ENCODE peak calls at places on chromosomes 2 and 18, in five cellular contexts. M is mesendoderm, E is mesenchymal stem cell, I is neuronal stem cell, X is IMR-90. B is an unnamed sample.

GRCh38 chr2:43080626-43081025 is 145.8 kb downstream of the ZFP36L2 start:
- DNase-seq in E (no peak), M (no peak), I (no peak), X (no peak), B (no peak)

GRCh38 chr2:166344286-166345113 is 31.2 kb downstream of the SCN9A start:
- DNase-seq in E (peak), X (peak), I (no peak), M (peak), B (no peak)

GRCh38 chr18:74501386-74501785 is 5.2 kb downstream of the CNDP2 start:
- DNase-seq in E (no peak), I (no peak), M (peak), X (no peak), B (no peak)

GRCh38 chr2:52429740-52430139 is 1337.9 kb upstream of the CHAC2 start:
- DNase-seq in X (peak), M (no peak), E (no peak), I (no peak), B (no peak)

GRCh38 chr2:241813806-241814570 is 5.0 kb downstream of the NEU4 start:
- DNase-seq in E (no peak), X (no peak), I (no peak), M (no peak), B (no peak)

GRCh38 chr2:175445276-175445675 is 263.8 kb upstream of the ATP5MC3 start:
- DNase-seq in I (no peak), X (no peak), E (no peak), M (peak), B (no peak)

GRCh38 chr18:74505776-74506175 is 9.6 kb downstream of the CNDP2 start:
- DNase-seq in I (no peak), M (no peak), X (no peak), E (no peak), B (no peak)

GRCh38 chr18:12478269-12479057 is 70.7 kb downstream of the PRELID3A start:
- DNase-seq in E (peak), M (peak), I (no peak), X (no peak), B (no peak)

GRCh38 chr2:207847807-207848544 is 78.3 kb upstream of the FZD5 start:
- DNase-seq in M (peak), X (peak), E (no peak), I (peak), B (no peak)

GRCh38 chr18:13382990-13383821 is 164.6 kb downstream of the LDLRAD4 start:
- DNase-seq in E (no peak), I (no peak), X (no peak), M (no peak), B (peak)

GRCh38 chr2:172102858-172103359 is at the start of gene DLX2:
- DNase-seq in E (peak), M (peak), X (peak), I (peak), B (peak)

GRCh38 chr2:96408631-96409542 is 73.3 kb downstream of the NCAPH start:
- DNase-seq in I (peak), X (peak), E (no peak), M (no peak), B (no peak)

GRCh38 chr2:107062173-107062572 is 176.2 kb upstream of the ST6GAL2 start:
- DNase-seq in X (no peak), E (no peak), I (no peak), M (no peak), B (peak)

GRCh38 chr2:223042704-223043118 is 9.3 kb upstream of the KCNE4 start:
- DNase-seq in X (peak), E (peak), I (no peak), M (no peak), B (no peak)

GRCh38 chr18:10140461-10140911 is 226.7 kb downstream of the VAPA start:
- DNase-seq in E (peak), I (no peak), M (no peak), X (peak), B (no peak)

GRCh38 chr18:26584745-26585144 is 36.4 kb upstream of the KCTD1 start:
- DNase-seq in X (no peak), I (no peak), M (no peak), E (no peak), B (no peak)

GRCh38 chr2:234446404-234447076 is 50.3 kb downstream of the ARL4C start:
- DNase-seq in M (no peak), I (no peak), E (peak), X (no peak), B (no peak)

GRCh38 chr2:96065381-96065930 is 30.7 kb upstream of the GPAT2 start:
- DNase-seq in M (no peak), X (no peak), I (no peak), E (no peak), B (no peak)

GRCh38 chr18:63299837-63300787 is 19.5 kb downstream of the BCL2 start:
- DNase-seq in M (no peak), I (no peak), E (peak), X (peak), B (no peak)

GRCh38 chr2:121368841-121369240 is 83.8 kb upstream of the TFCP2L1 start:
- DNase-seq in E (peak), I (no peak), M (no peak), X (peak), B (no peak)

GRCh38 chr2:127654084-127654837 is 8.3 kb downstream of the GPR17 start:
- DNase-seq in X (no peak), M (no peak), E (no peak), I (no peak), B (no peak)

GRCh38 chr18:6239716-6240115 is 175.0 kb downstream of the L3MBTL4 start:
- DNase-seq in E (no peak), X (no peak), I (no peak), M (peak), B (no peak)

GRCh38 chr18:57664600-57665165 is 43.0 kb upstream of the NARS1 start:
- DNase-seq in M (no peak), E (no peak), X (no peak), I (no peak), B (no peak)

GRCh38 chr2:232030229-232030628 is 68.7 kb downstream of the DIS3L2 start:
- DNase-seq in I (no peak), M (peak), X (no peak), E (no peak), B (no peak)

GRCh38 chr2:107354143-107354542 is 468.2 kb upstream of the ST6GAL2 start:
- DNase-seq in X (no peak), I (no peak), M (no peak), E (no peak), B (no peak)

GRCh38 chr2:25234756-25235155 is 66.4 kb upstream of the POMC start:
- DNase-seq in E (no peak), M (no peak), X (no peak), I (no peak), B (no peak)

GRCh38 chr18:2083691-2084090 is 487.6 kb downstream of the METTL4 start:
- DNase-seq in I (no peak), E (no peak), X (no peak), M (peak), B (peak)

GRCh38 chr2:126720031-126720368 is 64.0 kb downstream of the GYPC start:
- DNase-seq in E (peak), I (no peak), X (peak), M (peak), B (no peak)

GRCh38 chr2:221205103-221205502 is 367.0 kb downstream of the EPHA4 start:
- DNase-seq in I (no peak), M (no peak), E (no peak), X (no peak), B (no peak)

GRCh38 chr18:62802523-62802922 is 87.2 kb downstream of the PHLPP1 start:
- DNase-seq in E (no peak), X (no peak), I (no peak), M (no peak), B (no peak)

GRCh38 chr2:231781798-231782726 is 980 bp upstream of the PDE6D start:
- DNase-seq in X (peak), E (peak), M (peak), I (no peak), B (no peak)

GRCh38 chr2:19120941-19121750 is 237.3 kb downstream of the OSR1 start:
- DNase-seq in I (no peak), M (no peak), E (peak), X (peak), B (no peak)

GRCh38 chr2:144914622-144915230 is 394.8 kb upstream of the ZEB2 start:
- DNase-seq in I (no peak), X (peak), M (no peak), E (no peak), B (no peak)

GRCh38 chr18:31100598-31101147 is 1.5 kb downstream of the DSC2 start:
- DNase-seq in X (no peak), E (peak), I (peak), M (peak), B (peak)

GRCh38 chr2:231384970-231385369 is 10.5 kb upstream of the B3GNT7 start:
- DNase-seq in E (no peak), I (no peak), M (no peak), X (no peak), B (no peak)

GRCh38 chr18:38545071-38545470 is 979.5 kb upstream of the CELF4 start:
- DNase-seq in M (peak), E (peak), I (no peak), X (no peak), B (peak)

GRCh38 chr2:161796192-161796591 is 172.0 kb downstream of the SLC4A10 start:
- DNase-seq in M (no peak), I (no peak), E (no peak), X (no peak), B (no peak)

DNA sequence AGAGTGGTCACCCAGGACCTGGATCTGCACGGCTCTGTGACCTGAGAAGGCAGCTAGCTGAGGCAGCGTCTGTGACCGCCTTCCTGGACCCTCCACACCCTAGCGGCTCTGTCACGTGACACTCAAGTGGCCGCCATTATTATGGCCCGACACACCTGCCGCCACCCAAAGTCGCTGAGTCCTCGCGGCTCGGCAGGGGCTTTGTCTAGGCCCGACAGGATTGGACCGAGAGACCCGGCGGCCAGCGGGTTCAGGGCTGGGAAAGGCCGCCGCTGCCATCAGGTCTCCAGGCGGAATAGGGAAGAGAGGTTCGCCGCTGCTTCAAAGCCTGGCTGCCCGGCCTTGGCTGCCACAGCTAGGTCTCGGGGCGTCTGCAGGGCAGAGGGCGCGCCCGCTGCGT is 1162.5 kb upstream of the LRRTM1 start:
- DNase-seq in I (no peak), X (no peak), E (no peak), M (no peak), B (no peak)
- H4K8ac ChIP-seq in I (no peak), X (no peak), E (no peak), M (no peak), B (no peak)

DNA sequence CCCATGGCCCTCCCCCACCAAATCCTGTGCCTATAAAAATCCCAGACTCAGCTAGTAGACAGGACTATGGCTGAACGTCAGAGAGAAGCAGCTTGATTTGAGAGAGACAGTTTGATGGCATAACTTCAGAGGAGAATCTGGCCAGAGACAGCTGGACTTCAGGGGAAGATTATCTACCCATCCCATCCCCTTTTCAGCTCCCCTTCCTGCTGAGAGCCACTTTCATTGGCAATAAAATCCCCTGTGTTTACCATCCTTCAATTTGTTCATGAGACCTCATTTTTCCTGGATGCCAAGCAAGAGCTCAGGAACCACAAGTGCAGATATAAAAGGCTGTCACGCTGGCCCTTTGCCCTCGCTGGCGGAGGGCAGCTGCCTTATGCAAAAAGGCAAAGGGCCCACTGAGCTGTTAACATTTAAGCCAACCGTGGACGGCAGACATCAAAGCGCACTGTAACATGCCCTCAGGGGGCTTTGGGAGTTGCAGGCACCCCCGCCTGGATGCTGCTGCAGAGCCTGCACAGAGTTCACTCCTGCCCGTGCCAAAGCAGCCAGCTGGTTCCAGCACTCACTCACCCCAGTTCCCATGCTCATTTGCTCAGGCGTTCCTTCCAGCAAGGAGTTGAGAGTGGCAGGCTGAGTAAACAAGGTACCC is 164.3 kb upstream of the PGAP1 start:
- DNase-seq in M (peak), X (no peak), E (no peak), I (no peak), B (peak)
- H3K18ac ChIP-seq in M (no peak), X (peak), E (peak), I (peak), B (no peak)

GRCh38 chr2:197184959-197185586 is 125.5 kb downstream of the ANKRD44 start:
- DNase-seq in I (peak), E (no peak), M (no peak), X (peak), B (no peak)
- H4K8ac ChIP-seq in I (no peak), E (no peak), M (no peak), X (no peak), B (no peak)

GRCh38 chr2:227310756-227311110 is 14.3 kb upstream of the MFF start:
- DNase-seq in I (no peak), X (no peak), E (no peak), M (peak), B (no peak)
- H3K18ac ChIP-seq in I (no peak), X (no peak), E (no peak), M (no peak), B (no peak)

GRCh38 chr18:79935499-79935898 is 16.0 kb downstream of the SLC66A2 start:
- DNase-seq in X (no peak), M (no peak), E (no peak), I (no peak), B (peak)

GRCh38 chr18:79935925-79936324 is 15.5 kb downstream of the SLC66A2 start:
- DNase-seq in M (no peak), X (no peak), E (no peak), I (no peak), B (peak)

GRCh38 chr18:79934311-79935097 is 16.9 kb downstream of the SLC66A2 start:
- DNase-seq in X (no peak), E (peak), I (no peak), M (peak), B (peak)

GRCh38 chr18:79933765-79934164 is 17.7 kb downstream of the SLC66A2 start:
- DNase-seq in I (no peak), X (no peak), M (peak), E (peak), B (peak)

DNA sequence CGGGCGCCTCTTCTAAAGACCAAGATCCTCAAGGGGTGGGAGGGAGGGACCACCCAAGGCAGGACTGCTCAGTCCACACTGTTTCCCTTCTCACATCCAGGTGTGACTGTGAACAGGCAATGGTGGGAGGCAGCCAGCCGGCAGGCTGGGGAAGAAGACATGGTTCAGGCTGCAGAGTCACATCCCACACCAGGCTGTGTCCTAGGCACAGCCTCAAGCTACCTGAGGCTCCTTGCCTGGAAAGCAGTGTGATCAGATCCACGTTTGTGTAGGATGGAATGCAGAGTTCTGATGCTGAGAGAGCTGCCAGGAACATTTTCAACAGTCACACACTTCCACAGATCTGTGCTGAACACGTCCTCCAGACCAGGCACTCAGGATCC is 16.4 kb downstream of the SLC66A2 start:
- DNase-seq in I (no peak), E (no peak), X (no peak), M (no peak), B (peak)
- H4K8ac ChIP-seq in I (no peak), E (no peak), X (no peak), M (no peak), B (no peak)

DNA sequence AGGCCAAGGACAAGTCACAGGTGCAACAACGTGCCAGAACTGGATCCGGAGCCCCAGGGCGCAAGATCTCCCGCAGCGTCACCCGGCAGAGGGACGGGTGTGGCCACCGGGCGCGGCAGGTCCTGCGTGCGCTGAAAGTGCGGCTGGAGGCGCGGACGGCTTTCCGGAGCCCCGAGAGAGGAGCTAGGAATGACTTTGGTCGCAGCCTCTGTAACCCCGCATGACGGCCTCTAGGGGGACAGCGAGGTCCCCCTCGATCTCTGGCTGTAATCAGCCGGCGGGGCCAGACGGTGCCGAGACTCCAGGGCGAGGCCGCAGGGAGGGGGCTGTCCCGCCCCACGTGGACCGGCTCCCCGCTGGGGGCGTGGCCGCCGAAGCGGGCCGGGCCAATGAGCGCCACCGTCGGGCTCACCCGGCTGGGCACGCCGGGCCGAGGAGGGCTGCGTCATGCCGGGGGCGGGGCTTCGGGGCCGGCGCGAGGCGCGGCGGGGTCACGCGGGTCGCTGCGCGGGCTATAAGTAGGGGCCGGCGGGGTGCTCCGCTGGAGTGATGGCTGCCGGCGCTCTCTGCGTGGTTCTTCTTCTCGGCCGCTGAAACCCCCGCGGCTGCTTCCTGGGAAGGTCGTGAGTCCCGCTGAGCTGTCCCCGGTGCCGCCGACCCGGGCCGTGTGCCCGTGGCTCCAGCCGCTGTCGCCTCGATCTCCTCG is at the start of gene SLC20A1:
- DNase-seq in X (peak), E (peak), M (peak), I (peak), B (peak)
- H3K18ac ChIP-seq in X (peak), E (peak), M (peak), I (peak), B (peak)

B was measured in H9.